ENCODE peak calls at places on chromosomes 3 and 15, in eight cellular contexts. A is omental fat pad; B is stimulated activated CD4-positive, alpha-beta T cell treated with anti-CD3 and anti-CD28 coated beads, Interleukin-15, amount 100 ng/mL, for 1 hour; V is kidney tubule cell; H is RKO; L is lung; D is MV-4-11; J is dermis blood vessel endothelial cell. Q is an unnamed sample.

GRCh38 chr15:25775317-25775912 is 87.7 kb downstream of the ATP10A start:
- DNase-seq in A (no peak), B (no peak), V (peak), H (no peak), L (no peak), D (peak), J (no peak), Q (no peak)

GRCh38 chr3:129277829-129278271 is 820 bp upstream of the HMCES start:
- DNase-seq in A (no peak), B (no peak), V (no peak), H (no peak), L (no peak), D (no peak), J (peak), Q (no peak)

GRCh38 chr3:96813134-96813819 is 1.1 kb upstream of the EPHA6 start:
- DNase-seq in A (no peak), B (no peak), V (peak), H (no peak), L (peak), D (no peak), J (peak), Q (peak)

GRCh38 chr15:41882689-41883483 is 11.0 kb downstream of the SPTBN5 start:
- DNase-seq in A (no peak), B (no peak), V (peak), H (no peak), L (no peak), D (peak), J (no peak), Q (no peak)

GRCh38 chr15:57540736-57541135 is 51.0 kb upstream of the MYZAP start:
- DNase-seq in A (no peak), B (no peak), V (no peak), H (no peak), L (no peak), D (no peak), J (no peak), Q (no peak)

GRCh38 chr15:79065744-79066376 is 24.7 kb downstream of the RASGRF1 start:
- DNase-seq in A (no peak), B (no peak), V (peak), H (no peak), L (no peak), D (no peak), J (no peak), Q (no peak)

GRCh38 chr3:99945328-99945995 is 127.8 kb downstream of the CMSS1 start:
- DNase-seq in A (no peak), B (no peak), V (no peak), H (no peak), L (no peak), D (no peak), J (peak), Q (no peak)

GRCh38 chr3:169865176-169865800 is 4.4 kb downstream of the LRRC31 start:
- DNase-seq in A (no peak), B (no peak), V (no peak), H (no peak), L (no peak), D (peak), J (no peak), Q (no peak)

GRCh38 chr3:120659834-120660233 is 22.2 kb downstream of the HGD start:
- DNase-seq in A (no peak), B (no peak), V (no peak), H (no peak), L (no peak), D (no peak), J (no peak), Q (no peak)

GRCh38 chr15:45146405-45146804 is 16.6 kb downstream of the DUOX1 start:
- DNase-seq in A (no peak), B (no peak), V (peak), H (no peak), L (no peak), D (no peak), J (no peak), Q (no peak)

GRCh38 chr3:161475905-161476304 is 20.7 kb upstream of the OTOL1 start:
- DNase-seq in A (no peak), B (no peak), V (peak), H (peak), L (no peak), D (no peak), J (no peak), Q (no peak)

GRCh38 chr3:129625071-129625874 is 18.8 kb upstream of the PLXND1 start:
- DNase-seq in A (no peak), B (no peak), V (peak), H (peak), L (no peak), D (no peak), J (peak), Q (no peak)

GRCh38 chr3:53142986-53143385 is 12.8 kb upstream of the RFT1 start:
- DNase-seq in A (no peak), B (no peak), V (no peak), H (no peak), L (no peak), D (peak), J (no peak), Q (no peak)